ENCODE peak calls at places on chromosomes 11 and 22, in six cellular contexts. F is ecto neural progenitor cell; N is AML-193; D is activated T-helper 1 cell treated with anti-CD3 and anti-CD28 coated beads, Interleukin-2, amount 50 U/mL, for 16 hours; V is A549; A is endothelial cell. I is an unnamed sample.

GRCh38 chr11:108734956-108735559 is 70.2 kb downstream of the DDX10 start:
- DNase-seq in F (no peak), N (no peak), D (no peak), V (peak; percentile 14), A (no peak), I (no peak)

GRCh38 chr11:113446112-113446511 is 29.1 kb downstream of the DRD2 start:
- DNase-seq in F (no peak), N (no peak), D (no peak), V (no peak), A (no peak), I (no peak)

GRCh38 chr11:65279713-65280459 is 18.1 kb downstream of the POLA2 start:
- DNase-seq in F (no peak), N (no peak), D (peak; percentile 19), V (peak; percentile 84), A (no peak), I (no peak)

GRCh38 chr22:22397292-22397870 is 111.2 kb downstream of the ZNF280B start:
- DNase-seq in F (peak; percentile 75), N (no peak), D (no peak), V (peak; percentile 61), A (peak; percentile 21), I (no peak)

GRCh38 chr22:19463491-19464469 is 15.2 kb downstream of the UFD1 start:
- DNase-seq in F (no peak), N (no peak), D (no peak), V (no peak), A (no peak), I (peak; percentile 86)

GRCh38 chr11:81033779-81034550 is 1593.1 kb upstream of the TENM4 start:
- DNase-seq in F (no peak), N (no peak), D (no peak), V (no peak), A (no peak), I (no peak)

GRCh38 chr22:45871721-45872120 is 105.2 kb downstream of the WNT7B start:
- DNase-seq in F (no peak), N (no peak), D (no peak), V (no peak), A (no peak), I (no peak)

GRCh38 chr22:46150615-46151423 is 493 bp downstream of the PPARA start:
- DNase-seq in F (peak; percentile 72), N (no peak), D (peak; percentile 33), V (no peak), A (peak; percentile 40), I (peak; percentile 43)

GRCh38 chr11:105092255-105093239 is 47.0 kb downstream of the CARD18 start:
- DNase-seq in F (no peak), N (peak; percentile 6), D (no peak), V (no peak), A (no peak), I (no peak)

GRCh38 chr11:129710423-129710822 is 105.2 kb upstream of the TMEM45B start:
- DNase-seq in F (no peak), N (no peak), D (no peak), V (no peak), A (no peak), I (no peak)

GRCh38 chr11:3202759-3203158 is 15.9 kb downstream of the MRGPRG start:
- DNase-seq in F (no peak), N (no peak), D (no peak), V (no peak), A (no peak), I (no peak)

GRCh38 chr11:57792870-57793269 is 31.3 kb downstream of the CTNND1 start:
- DNase-seq in F (no peak), N (peak; percentile 51), D (no peak), V (peak; percentile 36), A (no peak), I (no peak)

GRCh38 chr11:114019046-114019445 is 40.5 kb upstream of the ZBTB16 start:
- DNase-seq in F (no peak), N (no peak), D (no peak), V (no peak), A (no peak), I (no peak)

GRCh38 chr22:46071451-46072029 is 78.8 kb upstream of the PPARA start:
- DNase-seq in F (no peak), N (peak; percentile 71), D (peak; percentile 36), V (peak; percentile 92), A (no peak), I (peak; percentile 43)

GRCh38 chr11:118602331-118602730 is 5.1 kb upstream of the PHLDB1 start:
- DNase-seq in F (no peak), N (no peak), D (no peak), V (no peak), A (no peak), I (no peak)

GRCh38 chr11:71331631-71332030 is 79.3 kb upstream of the SHANK2 start:
- DNase-seq in F (no peak), N (no peak), D (no peak), V (no peak), A (no peak), I (no peak)

GRCh38 chr11:62601114-62601363 is 626 bp downstream of the MTA2 start:
- DNase-seq in F (no peak), N (no peak), D (no peak), V (no peak), A (no peak), I (no peak)

GRCh38 chr11:94735907-94736306 is 32.2 kb upstream of the AMOTL1 start:
- DNase-seq in F (no peak), N (no peak), D (no peak), V (no peak), A (peak; percentile 22), I (no peak)

GRCh38 chr11:115471367-115471766 is 32.8 kb downstream of the CADM1 start:
- DNase-seq in F (no peak), N (no peak), D (no peak), V (peak; percentile 21), A (no peak), I (no peak)

GRCh38 chr22:42747701-42748513 is 27.2 kb upstream of the A4GALT start:
- DNase-seq in F (no peak), N (no peak), D (no peak), V (no peak), A (no peak), I (peak; percentile 45)

GRCh38 chr11:66136752-66137123 is 66.7 kb downstream of the PACS1 start:
- DNase-seq in F (no peak), N (no peak), D (no peak), V (peak; percentile 74), A (no peak), I (no peak)

GRCh38 chr11:1640076-1640946 is 10.7 kb downstream of the KRTAP5-5 start:
- DNase-seq in F (peak; percentile 80), N (no peak), D (no peak), V (peak; percentile 50), A (peak; percentile 66), I (peak; percentile 75)

GRCh38 chr22:23969071-23969470 is 2.4 kb downstream of the DDTL start:
- DNase-seq in F (no peak), N (no peak), D (no peak), V (no peak), A (no peak), I (no peak)

GRCh38 chr22:40289991-40290459 is 56.3 kb upstream of the ADSL start:
- DNase-seq in F (no peak), N (no peak), D (peak; percentile 36), V (no peak), A (no peak), I (no peak)

GRCh38 chr22:40679964-40680818 is 907 bp downstream of the MCHR1 start:
- DNase-seq in F (peak; percentile 58), N (no peak), D (no peak), V (peak; percentile 15), A (peak; percentile 24), I (no peak)

GRCh38 chr11:88266919-88267318 is 70.6 kb downstream of the CTSC start:
- DNase-seq in F (no peak), N (no peak), D (no peak), V (no peak), A (no peak), I (no peak)

GRCh38 chr11:3947084-3947483 is 91.6 kb downstream of the STIM1 start:
- DNase-seq in F (no peak), N (peak; percentile 45), D (no peak), V (no peak), A (no peak), I (no peak)

GRCh38 chr22:45334068-45334467 is 24.3 kb downstream of the FAM118A start:
- DNase-seq in F (no peak), N (no peak), D (no peak), V (no peak), A (no peak), I (no peak)

GRCh38 chr22:45731041-45731797 is 59.6 kb downstream of the ATXN10 start:
- DNase-seq in F (no peak), N (no peak), D (no peak), V (peak; percentile 54), A (no peak), I (no peak)

GRCh38 chr11:45051621-45052020 is 94.8 kb upstream of the PRDM11 start:
- DNase-seq in F (no peak), N (no peak), D (no peak), V (no peak), A (no peak), I (no peak)

GRCh38 chr11:62588966-62589637 is 2.2 kb downstream of the TUT1 start:
- DNase-seq in F (no peak), N (peak; percentile 20), D (no peak), V (no peak), A (no peak), I (no peak)

GRCh38 chr11:111942826-111943225 is 5.7 kb downstream of the DIXDC1 start:
- DNase-seq in F (no peak), N (no peak), D (no peak), V (no peak), A (no peak), I (no peak)

I was measured in glutamatergic neuron.